ENCODE peak calls at places on chromosome 20, in nine cellular contexts. One of them, this sample, is unnamed.

GRCh38 chr20:35511814-35512420 is 17.5 kb downstream of the C20orf173 start:
- DNase-seq in NCI-H446: peak; percentile 38
- DNase-seq in AG10803: peak; percentile 42
- DNase-seq in activated CD8-positive, alpha-beta memory T cell treated with anti-CD3 and anti-CD28 coated beads, Interleukin-2, amount 10 ng/mL, durations not matched to agents 7 days and 5 days: no peak
- DNase-seq in psoas muscle: peak; percentile 14
- DNase-seq in right atrium auricular region: no peak
- DNase-seq in cerebellum: peak; percentile 38
- DNase-seq in NCI-H2029: no peak
- DNase-seq in tibial nerve: no peak
- DNase-seq in this sample: peak; percentile 35

GRCh38 chr20:46375771-46376170 is 30.6 kb downstream of the ELMO2 start:
- DNase-seq in NCI-H446: no peak
- DNase-seq in AG10803: no peak
- DNase-seq in activated CD8-positive, alpha-beta memory T cell treated with anti-CD3 and anti-CD28 coated beads, Interleukin-2, amount 10 ng/mL, durations not matched to agents 7 days and 5 days: no peak
- DNase-seq in psoas muscle: no peak
- DNase-seq in right atrium auricular region: no peak
- DNase-seq in cerebellum: no peak
- DNase-seq in NCI-H2029: no peak
- DNase-seq in tibial nerve: no peak
- DNase-seq in this sample: no peak

GRCh38 chr20:53621482-53622246 is 28.0 kb upstream of the ZNF217 start:
- DNase-seq in NCI-H446: peak; percentile 79
- DNase-seq in AG10803: peak; percentile 97
- DNase-seq in activated CD8-positive, alpha-beta memory T cell treated with anti-CD3 and anti-CD28 coated beads, Interleukin-2, amount 10 ng/mL, durations not matched to agents 7 days and 5 days: peak; percentile 47
- DNase-seq in psoas muscle: peak; percentile 62
- DNase-seq in right atrium auricular region: peak; percentile 77
- DNase-seq in cerebellum: no peak
- DNase-seq in NCI-H2029: no peak
- DNase-seq in tibial nerve: no peak
- DNase-seq in this sample: peak; percentile 98

GRCh38 chr20:38209054-38209675 is 44.1 kb upstream of the TGM2 start:
- DNase-seq in NCI-H446: no peak
- DNase-seq in AG10803: no peak
- DNase-seq in activated CD8-positive, alpha-beta memory T cell treated with anti-CD3 and anti-CD28 coated beads, Interleukin-2, amount 10 ng/mL, durations not matched to agents 7 days and 5 days: no peak
- DNase-seq in psoas muscle: no peak
- DNase-seq in right atrium auricular region: peak; percentile 78
- DNase-seq in cerebellum: no peak
- DNase-seq in NCI-H2029: no peak
- DNase-seq in tibial nerve: no peak
- DNase-seq in this sample: no peak

GRCh38 chr20:45467172-45467571 is 2.4 kb upstream of the WFDC2 start:
- DNase-seq in NCI-H446: no peak
- DNase-seq in AG10803: no peak
- DNase-seq in activated CD8-positive, alpha-beta memory T cell treated with anti-CD3 and anti-CD28 coated beads, Interleukin-2, amount 10 ng/mL, durations not matched to agents 7 days and 5 days: no peak
- DNase-seq in psoas muscle: no peak
- DNase-seq in right atrium auricular region: no peak
- DNase-seq in cerebellum: no peak
- DNase-seq in NCI-H2029: no peak
- DNase-seq in tibial nerve: no peak
- DNase-seq in this sample: no peak

GRCh38 chr20:38109657-38110524 is 55.2 kb downstream of the TGM2 start:
- DNase-seq in NCI-H446: no peak
- DNase-seq in AG10803: peak; percentile 99
- DNase-seq in activated CD8-positive, alpha-beta memory T cell treated with anti-CD3 and anti-CD28 coated beads, Interleukin-2, amount 10 ng/mL, durations not matched to agents 7 days and 5 days: peak; percentile 26
- DNase-seq in psoas muscle: peak; percentile 86
- DNase-seq in right atrium auricular region: peak; percentile 91
- DNase-seq in cerebellum: no peak
- DNase-seq in NCI-H2029: no peak
- DNase-seq in tibial nerve: no peak
- DNase-seq in this sample: peak; percentile 95

GRCh38 chr20:47885909-47886453 is 100.7 kb upstream of the SULF2 start:
- DNase-seq in NCI-H446: no peak
- DNase-seq in AG10803: no peak
- DNase-seq in activated CD8-positive, alpha-beta memory T cell treated with anti-CD3 and anti-CD28 coated beads, Interleukin-2, amount 10 ng/mL, durations not matched to agents 7 days and 5 days: no peak
- DNase-seq in psoas muscle: no peak
- DNase-seq in right atrium auricular region: no peak
- DNase-seq in cerebellum: no peak
- DNase-seq in NCI-H2029: no peak
- DNase-seq in tibial nerve: no peak
- DNase-seq in this sample: no peak

GRCh38 chr20:40470313-40471260 is 218.4 kb downstream of the MAFB start:
- DNase-seq in NCI-H446: peak; percentile 20
- DNase-seq in AG10803: no peak
- DNase-seq in activated CD8-positive, alpha-beta memory T cell treated with anti-CD3 and anti-CD28 coated beads, Interleukin-2, amount 10 ng/mL, durations not matched to agents 7 days and 5 days: no peak
- DNase-seq in psoas muscle: peak; percentile 49
- DNase-seq in right atrium auricular region: no peak
- DNase-seq in cerebellum: no peak
- DNase-seq in NCI-H2029: no peak
- DNase-seq in tibial nerve: no peak
- DNase-seq in this sample: no peak

GRCh38 chr20:51497542-51498467 is 44.7 kb downstream of the NFATC2 start:
- DNase-seq in NCI-H446: no peak
- DNase-seq in AG10803: no peak
- DNase-seq in activated CD8-positive, alpha-beta memory T cell treated with anti-CD3 and anti-CD28 coated beads, Interleukin-2, amount 10 ng/mL, durations not matched to agents 7 days and 5 days: peak; percentile 66
- DNase-seq in psoas muscle: peak; percentile 56
- DNase-seq in right atrium auricular region: no peak
- DNase-seq in cerebellum: no peak
- DNase-seq in NCI-H2029: no peak
- DNase-seq in tibial nerve: no peak
- DNase-seq in this sample: no peak

GRCh38 chr20:10271470-10272219 is 53.0 kb downstream of the SNAP25 start:
- DNase-seq in NCI-H446: no peak
- DNase-seq in AG10803: peak; percentile 56
- DNase-seq in activated CD8-positive, alpha-beta memory T cell treated with anti-CD3 and anti-CD28 coated beads, Interleukin-2, amount 10 ng/mL, durations not matched to agents 7 days and 5 days: no peak
- DNase-seq in psoas muscle: no peak
- DNase-seq in right atrium auricular region: no peak
- DNase-seq in cerebellum: no peak
- DNase-seq in NCI-H2029: no peak
- DNase-seq in tibial nerve: no peak
- DNase-seq in this sample: peak; percentile 38

GRCh38 chr20:7665311-7665863 is 274.9 kb downstream of the HAO1 start:
- DNase-seq in NCI-H446: no peak
- DNase-seq in AG10803: peak; percentile 60
- DNase-seq in activated CD8-positive, alpha-beta memory T cell treated with anti-CD3 and anti-CD28 coated beads, Interleukin-2, amount 10 ng/mL, durations not matched to agents 7 days and 5 days: no peak
- DNase-seq in psoas muscle: no peak
- DNase-seq in right atrium auricular region: no peak
- DNase-seq in cerebellum: no peak
- DNase-seq in NCI-H2029: no peak
- DNase-seq in tibial nerve: no peak
- DNase-seq in this sample: no peak

GRCh38 chr20:34049897-34050695 is 56.4 kb downstream of the RALY start:
- DNase-seq in NCI-H446: peak; percentile 50
- DNase-seq in AG10803: no peak
- DNase-seq in activated CD8-positive, alpha-beta memory T cell treated with anti-CD3 and anti-CD28 coated beads, Interleukin-2, amount 10 ng/mL, durations not matched to agents 7 days and 5 days: no peak
- DNase-seq in psoas muscle: no peak
- DNase-seq in right atrium auricular region: no peak
- DNase-seq in cerebellum: peak; percentile 65
- DNase-seq in NCI-H2029: no peak
- DNase-seq in tibial nerve: no peak
- DNase-seq in this sample: peak; percentile 45

GRCh38 chr20:38805502-38805957 is at the start of gene PPP1R16B:
- DNase-seq in NCI-H446: peak; percentile 58
- DNase-seq in AG10803: no peak
- DNase-seq in activated CD8-positive, alpha-beta memory T cell treated with anti-CD3 and anti-CD28 coated beads, Interleukin-2, amount 10 ng/mL, durations not matched to agents 7 days and 5 days: peak; percentile 93
- DNase-seq in psoas muscle: peak; percentile 59
- DNase-seq in right atrium auricular region: no peak
- DNase-seq in cerebellum: peak; percentile 70
- DNase-seq in NCI-H2029: no peak
- DNase-seq in tibial nerve: no peak
- DNase-seq in this sample: no peak